ENCODE peak calls at places on chromosomes 12 and 14, in ten cellular contexts. P is left ventricle myocardium inferior; S is hepatocyte; U is bronchial epithelial cell; N is cardiac muscle cell; Z is transverse colon; R is upper lobe of right lung; T is CD8-positive, alpha-beta T cell; G is OCI-LY7; M is Peyer's patch. A is an unnamed sample.
A peak's percentile ranks its signal among the peaks of the same experiment; 100 is the strongest.

GRCh38 chr12:106743270-106743988 is 31.1 kb upstream of the RIC8B start:
- DNase-seq in T (no peak), G (no peak), U (no peak), S (no peak), M (no peak), N (no peak), Z (no peak), R (no peak), P (no peak), A (no peak)

GRCh38 chr12:50765325-50765911 is 1.5 kb downstream of the ATF1 start:
- DNase-seq in M (peak; percentile 68), Z (peak; percentile 57), P (no peak), R (no peak), T (no peak), N (peak; percentile 50), G (peak; percentile 67), U (peak; percentile 70), S (peak; percentile 53), A (peak; percentile 51)

GRCh38 chr12:47307680-47308399 is 228.1 kb upstream of the AMIGO2 start:
- DNase-seq in R (no peak), Z (peak; percentile 39), S (peak; percentile 64), N (peak; percentile 84), G (peak; percentile 76), P (no peak), T (peak; percentile 68), U (peak; percentile 74), M (peak; percentile 57), A (peak; percentile 19)

GRCh38 chr12:6546016-6546415 is 9.8 kb downstream of the IFFO1 start:
- DNase-seq in S (no peak), T (no peak), U (no peak), R (no peak), Z (no peak), M (no peak), N (no peak), P (no peak), G (no peak), A (no peak)

GRCh38 chr14:79448922-79449321 is 762.4 kb downstream of the DIO2 start:
- DNase-seq in T (no peak), R (no peak), G (no peak), N (no peak), S (no peak), U (no peak), Z (no peak), P (no peak), M (no peak), A (no peak)

GRCh38 chr12:54172102-54172630 is 16.6 kb downstream of the SMUG1 start:
- DNase-seq in S (no peak), G (no peak), M (no peak), N (no peak), R (no peak), P (no peak), U (no peak), Z (no peak), T (no peak), A (no peak)

GRCh38 chr12:70763666-70764065 is 126.4 kb upstream of the PTPRB start:
- DNase-seq in N (no peak), R (no peak), U (peak; percentile 57), P (no peak), S (no peak), G (no peak), T (no peak), M (no peak), Z (no peak), A (no peak)

GRCh38 chr12:71654200-71654599 is 9.4 kb downstream of the ZFC3H1 start:
- DNase-seq in S (no peak), N (no peak), T (no peak), Z (no peak), U (no peak), M (no peak), G (no peak), P (no peak), R (no peak), A (no peak)

GRCh38 chr14:58805057-58805456 is 167.3 kb downstream of the DACT1 start:
- DNase-seq in T (no peak), G (no peak), N (peak; percentile 77), U (no peak), S (no peak), R (no peak), Z (no peak), P (no peak), M (no peak), A (peak; percentile 16)

GRCh38 chr14:58805605-58806358 is 168.0 kb downstream of the DACT1 start:
- DNase-seq in R (no peak), T (no peak), G (no peak), N (peak; percentile 94), U (no peak), Z (no peak), S (peak; percentile 57), M (no peak), P (no peak), A (no peak)

GRCh38 chr14:58808828-58809227 is 171.1 kb downstream of the DACT1 start:
- DNase-seq in U (peak; percentile 80), S (peak; percentile 15), N (peak; percentile 47), Z (no peak), R (no peak), P (no peak), M (no peak), T (no peak), G (no peak), A (no peak)

GRCh38 chr14:58809520-58809919 is 171.8 kb downstream of the DACT1 start:
- DNase-seq in M (no peak), T (no peak), Z (no peak), N (no peak), G (no peak), P (no peak), U (no peak), S (no peak), R (no peak), A (no peak)

DNA sequence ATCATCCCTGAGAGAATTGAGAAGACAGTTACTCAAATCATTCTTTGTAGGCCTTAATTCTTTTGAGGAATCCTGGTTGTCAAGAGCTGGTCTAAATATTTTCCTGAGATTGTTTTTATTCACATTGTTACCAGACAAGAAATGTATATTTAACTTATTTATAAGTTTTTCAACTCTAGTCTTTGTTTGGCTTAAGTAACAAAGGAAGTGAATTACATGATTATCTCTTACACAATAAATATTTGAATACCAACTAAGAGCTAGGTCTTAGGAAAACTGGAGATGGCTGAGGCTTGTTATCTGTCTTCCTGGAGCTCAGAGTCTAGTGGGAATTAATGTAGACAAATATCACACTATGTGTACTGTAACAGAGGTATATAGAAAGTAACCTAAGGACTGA is 169.5 kb downstream of the DACT1 start:
- DNase-seq in R (no peak), S (no peak), N (peak; percentile 57), T (no peak), G (no peak), P (no peak), Z (no peak), U (no peak), M (no peak), A (no peak)
- TF ChIP-seq CTCF in R (no peak), S (no peak), N (no peak), T (no peak), G (no peak), P (no peak), Z (no peak), U (no peak), M (no peak), A (no peak)

GRCh38 chr14:24098229-24098926 is 4.3 kb downstream of the PCK2 start:
- DNase-seq in R (peak; percentile 57), Z (no peak), T (no peak), N (no peak), U (no peak), S (no peak), G (no peak), M (no peak), P (no peak), A (no peak)

GRCh38 chr14:24096545-24097181 is 2.6 kb downstream of the PCK2 start:
- DNase-seq in N (no peak), R (peak; percentile 35), Z (no peak), G (no peak), T (no peak), P (no peak), U (no peak), S (no peak), M (no peak), A (no peak)

GRCh38 chr14:24100982-24101494 is 6.9 kb downstream of the PCK2 start:
- DNase-seq in T (no peak), R (no peak), P (no peak), N (no peak), M (no peak), Z (no peak), S (no peak), U (no peak), G (no peak), A (no peak)

GRCh38 chr14:24100197-24100981 is 6.3 kb downstream of the PCK2 start:
- DNase-seq in S (no peak), M (no peak), G (no peak), R (no peak), U (no peak), N (no peak), T (no peak), Z (no peak), P (no peak), A (no peak)

GRCh38 chr14:24098927-24099813 is 5.1 kb downstream of the PCK2 start:
- DNase-seq in U (no peak), T (no peak), M (no peak), Z (no peak), S (no peak), N (no peak), R (peak; percentile 63), G (no peak), P (no peak), A (no peak)
- H3K36me3 ChIP-seq in U (peaks cover 61% of the 10 kb centered on the region), T (peaks cover 6% of the 10 kb centered on the region), M (peaks cover 68% of the 10 kb centered on the region), Z (no peaks in the 10 kb centered on the region), S (no peaks in the 10 kb centered on the region), N (no peaks in the 10 kb centered on the region), R (peaks cover 35% of the 10 kb centered on the region), G (peaks cover 6% of the 10 kb centered on the region), P (peaks cover 3% of the 10 kb centered on the region), A (peaks cover 41% of the 10 kb centered on the region)

DNA sequence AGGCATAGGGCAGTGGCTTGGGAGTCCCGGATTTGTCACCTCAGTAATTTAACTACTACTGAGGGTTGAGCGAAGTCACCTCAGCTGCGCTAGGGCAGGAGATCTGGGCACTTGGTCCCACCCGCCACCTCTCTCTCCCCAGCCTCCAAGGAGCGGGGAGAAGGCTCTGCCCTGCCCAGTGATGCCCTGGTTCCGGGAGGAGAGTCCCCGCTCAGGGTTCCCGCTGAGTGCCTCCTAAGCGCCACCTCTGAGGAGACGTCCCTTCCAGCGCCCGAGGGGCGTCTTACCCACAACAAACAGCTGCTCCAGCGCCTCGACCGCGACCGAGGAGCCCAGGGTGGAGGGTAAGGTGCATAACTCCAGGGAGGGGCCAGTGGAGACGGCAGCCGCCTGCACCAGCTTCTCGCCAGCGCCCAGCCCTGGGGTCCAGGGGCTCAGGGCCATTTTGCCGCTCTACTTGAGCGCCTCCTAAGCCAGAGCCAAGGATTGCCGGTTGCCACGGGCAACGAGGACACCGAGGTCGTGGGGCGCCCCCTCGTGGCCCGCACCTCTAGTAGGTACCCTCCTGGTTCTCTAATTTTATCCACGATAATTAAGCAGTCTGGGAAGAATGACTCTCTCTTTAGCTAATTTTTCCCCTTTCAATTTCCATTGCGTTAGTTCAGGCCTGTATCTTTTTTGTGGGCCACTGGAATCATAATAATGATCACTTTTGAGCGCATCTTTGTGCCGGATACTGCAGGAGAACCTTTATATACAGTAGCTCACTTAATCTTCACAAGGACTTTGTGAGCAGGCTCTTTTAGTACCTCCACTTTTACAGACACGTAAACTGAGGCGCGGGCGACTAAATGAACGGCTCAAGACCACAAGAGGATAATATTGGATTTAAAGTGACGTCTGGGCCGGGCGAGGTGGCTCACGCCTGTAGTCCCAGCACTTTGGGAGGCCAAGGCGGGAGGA is at the start of gene CCDC175:
- DNase-seq in T (peak; percentile 85), R (peak; percentile 93), U (peak; percentile 55), G (peak; percentile 81), S (peak; percentile 96), P (peak; percentile 80), Z (peak; percentile 92), M (peak; percentile 81), N (peak; percentile 85), A (peak; percentile 96)
- TF ChIP-seq CTCF in T (peak; percentile 85), R (peak; percentile 72), U (peak; percentile 82), G (peak; percentile 88), S (peak; percentile 80), P (peak; percentile 69), Z (peak; percentile 88), M (peak; percentile 79), N (peak; percentile 87), A (peak; percentile 94)

DNA sequence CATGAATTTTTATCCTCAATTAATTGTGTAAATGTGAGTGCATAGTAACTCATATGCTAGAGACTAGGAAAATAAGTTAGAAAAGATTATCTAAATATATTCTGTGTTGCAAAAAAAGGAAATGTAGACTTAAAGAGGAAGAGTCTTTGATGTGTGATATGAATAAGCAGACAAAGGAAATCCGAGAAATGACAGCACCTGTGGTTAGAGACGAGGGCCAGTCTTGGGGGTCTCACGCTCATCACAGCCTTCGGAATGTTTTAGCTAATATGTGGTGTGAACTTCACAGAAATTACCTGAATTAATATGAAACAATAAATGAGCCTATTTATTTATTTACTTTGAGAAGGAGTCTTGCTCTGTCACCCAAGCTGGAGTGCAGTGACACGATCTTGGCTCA is 11.6 kb downstream of the ATP6V0A2 start:
- DNase-seq in M (no peak), S (no peak), U (no peak), R (no peak), P (no peak), Z (no peak), N (no peak), T (no peak), G (no peak), A (no peak)
- H3K36me3 ChIP-seq in M (peaks cover 96% of the 10 kb centered on the region), S (peaks cover 3% of the 10 kb centered on the region), U (peaks cover 3% of the 10 kb centered on the region), R (peaks cover 67% of the 10 kb centered on the region), P (peaks cover 83% of the 10 kb centered on the region), Z (no peaks in the 10 kb centered on the region), N (peaks cover 40% of the 10 kb centered on the region), T (peaks cover 33% of the 10 kb centered on the region), G (peaks cover 92% of the 10 kb centered on the region), A (peaks cover 39% of the 10 kb centered on the region)

A was measured in BE2C.